ENCODE peak calls at places on chromosome 14, in six cellular contexts. K is HCT116, M is H1, U is stomach, F is GM12892, L is GM12878. D is an unnamed sample.

GRCh38 chr14:29654910-29655590 is 272.6 kb downstream of the PRKD1 start:
- DNase-seq in F (no peak), L (no peak), U (no peak), M (no peak), K (no peak), D (no peak)

GRCh38 chr14:67515386-67516079 is 17.6 kb upstream of the PLEKHH1 start:
- DNase-seq in L (no peak), U (peak; percentile 29), K (no peak), M (no peak), F (peak; percentile 56), D (no peak)

GRCh38 chr14:29601559-29602109 is 326.0 kb downstream of the PRKD1 start:
- DNase-seq in F (no peak), U (no peak), K (no peak), L (no peak), M (no peak), D (no peak)

GRCh38 chr14:62778310-62778709 is 266.9 kb downstream of the KCNH5 start:
- DNase-seq in M (no peak), K (no peak), F (no peak), L (no peak), U (no peak), D (no peak)

GRCh38 chr14:55514819-55515470 is 65.1 kb upstream of the KTN1 start:
- DNase-seq in K (peak; percentile 16), F (no peak), U (no peak), L (no peak), M (no peak), D (no peak)

GRCh38 chr14:64221604-64222003 is 72.6 kb downstream of the ESR2 start:
- DNase-seq in L (no peak), U (peak; percentile 77), K (no peak), F (no peak), M (no peak), D (no peak)

GRCh38 chr14:105878125-105878524 is 351.7 kb downstream of the TMEM121 start:
- DNase-seq in F (no peak), U (peak; percentile 8), K (no peak), M (no peak), L (no peak), D (peak; percentile 15)

GRCh38 chr14:94088516-94088915 is 7.4 kb downstream of the IFI27L1 start:
- DNase-seq in U (no peak), F (no peak), K (no peak), M (no peak), L (no peak), D (no peak)

GRCh38 chr14:41950428-41950827 is 343.8 kb downstream of the LRFN5 start:
- DNase-seq in L (no peak), U (no peak), M (no peak), F (no peak), K (no peak), D (no peak)

GRCh38 chr14:60304509-60304908 is 55.5 kb downstream of the PPM1A start:
- DNase-seq in U (no peak), K (no peak), M (no peak), L (no peak), F (no peak), D (no peak)

GRCh38 chr14:89372156-89372555 is 44.9 kb downstream of the FOXN3 start:
- DNase-seq in U (no peak), K (no peak), L (no peak), F (no peak), M (no peak), D (no peak)

GRCh38 chr14:54135804-54136280 is 179.2 kb upstream of the BMP4 start:
- DNase-seq in U (no peak), M (no peak), F (no peak), L (no peak), K (no peak), D (no peak)

GRCh38 chr14:100443643-100444042 is 120.5 kb downstream of the SLC25A47 start:
- DNase-seq in F (no peak), L (no peak), K (no peak), M (no peak), U (no peak), D (no peak)

GRCh38 chr14:72186461-72187035 is 254.3 kb downstream of the RGS6 start:
- DNase-seq in L (no peak), F (no peak), M (no peak), U (no peak), K (no peak), D (no peak)

DNA sequence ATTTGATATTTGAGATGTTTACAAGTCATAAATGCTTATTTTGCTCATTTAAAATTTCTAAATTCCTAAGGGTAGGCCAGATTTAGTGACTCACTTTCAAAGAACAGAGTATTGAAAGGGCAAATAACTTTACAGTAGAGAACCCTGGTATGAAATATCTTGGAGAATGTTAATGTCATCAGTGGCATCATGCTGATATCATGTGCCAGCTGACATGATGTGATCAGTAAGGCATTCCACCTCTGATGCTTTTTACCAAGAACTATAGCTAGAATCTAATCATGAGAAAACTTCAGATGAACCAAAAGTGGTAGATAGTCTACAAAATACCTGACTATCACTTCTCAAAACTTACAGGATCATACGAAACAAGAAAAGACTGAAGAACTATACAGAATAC is 2.9 kb upstream of the FLRT2 start:
- DNase-seq in L (no peak), M (no peak), K (no peak), U (no peak), F (no peak), D (no peak)
- TF ChIP-seq POLR2AphosphoS5 in L (no peak), M (no peak), K (no peak), U (no peak), F (no peak), D (no peak)

GRCh38 chr14:103103461-103104388 is 9.2 kb downstream of the EXOC3L4 start:
- DNase-seq in U (peak; percentile 87), L (no peak), M (no peak), F (no peak), K (no peak), D (peak; percentile 54)
- TF ChIP-seq POLR2AphosphoS5 in U (no peak), L (no peak), M (no peak), F (no peak), K (peak; percentile 7), D (no peak)

GRCh38 chr14:26088260-26088659 is 509.6 kb downstream of the NOVA1 start:
- DNase-seq in M (peak; percentile 66), U (no peak), L (no peak), F (no peak), K (no peak), D (no peak)
- TF ChIP-seq POLR2AphosphoS5 in M (no peak), U (no peak), L (no peak), F (no peak), K (no peak), D (no peak)

GRCh38 chr14:22630066-22630465 is 14.1 kb downstream of the OR6J1 start:
- DNase-seq in K (no peak), F (no peak), L (no peak), U (no peak), M (no peak), D (no peak)
- TF ChIP-seq POLR2AphosphoS5 in K (no peak), F (no peak), L (no peak), U (no peak), M (no peak), D (no peak)

GRCh38 chr14:102320671-102321455 is 1.3 kb downstream of the ZNF839 start:
- DNase-seq in U (no peak), L (no peak), M (no peak), K (no peak), F (no peak), D (no peak)

GRCh38 chr14:102321456-102322101 is 2.0 kb downstream of the ZNF839 start:
- DNase-seq in M (no peak), U (no peak), K (no peak), L (no peak), F (no peak), D (no peak)

GRCh38 chr14:102320033-102320660 is 601 bp downstream of the ZNF839 start:
- DNase-seq in M (no peak), L (no peak), U (peak; percentile 49), K (no peak), F (peak; percentile 48), D (no peak)

GRCh38 chr14:102325791-102326345 is 6.3 kb downstream of the ZNF839 start:
- DNase-seq in U (no peak), M (no peak), L (no peak), K (no peak), F (no peak), D (no peak)

GRCh38 chr14:102323102-102323501 is 3.6 kb downstream of the ZNF839 start:
- DNase-seq in F (no peak), K (peak; percentile 59), U (peak; percentile 67), L (no peak), M (no peak), D (no peak)
- TF ChIP-seq POLR2AphosphoS5 in F (no peak), K (no peak), U (no peak), L (no peak), M (no peak), D (no peak)